ENCODE peak calls at places on chromosomes 12 and 14, in five cellular contexts. Z is GM12891, Y is heart left ventricle, A is thyroid gland, N is hepatocyte. V is an unnamed sample.

GRCh38 chr12:94010307-94010706 is 138.1 kb upstream of the PLXNC1 start:
- DNase-seq in Z (no peak), Y (no peak), A (no peak), N (no peak), V (no peak)

GRCh38 chr12:132492522-132492921 is 2.6 kb downstream of the FBRSL1 start:
- DNase-seq in Z (no peak), Y (peak), A (no peak), N (no peak), V (peak)

GRCh38 chr12:53004178-53004577 is 2.1 kb upstream of the EIF4B start:
- DNase-seq in Z (no peak), Y (no peak), A (no peak), N (no peak), V (no peak)

GRCh38 chr12:42482086-42482819 is 107.3 kb downstream of the PRICKLE1 start:
- DNase-seq in Z (no peak), Y (peak), A (peak), N (peak), V (no peak)

GRCh38 chr14:47438650-47439140 is 236.7 kb downstream of the MDGA2 start:
- DNase-seq in Z (no peak), Y (no peak), A (no peak), N (no peak), V (no peak)

GRCh38 chr12:49626169-49626835 is 2.9 kb downstream of the PRPF40B start:
- DNase-seq in Z (no peak), Y (no peak), A (no peak), N (no peak), V (no peak)

GRCh38 chr12:4194661-4195060 is 78.9 kb upstream of the CCND2 start:
- DNase-seq in Z (no peak), Y (no peak), A (no peak), N (no peak), V (no peak)

GRCh38 chr14:30299915-30300314 is 259.0 kb upstream of the G2E3 start:
- DNase-seq in Z (no peak), Y (no peak), A (no peak), N (no peak), V (no peak)

GRCh38 chr12:27828196-27828595 is 48.2 kb upstream of the MANSC4 start:
- DNase-seq in Z (no peak), Y (no peak), A (no peak), N (no peak), V (no peak)

V was measured in GM13976.